ENCODE peak calls at places on chromosomes 11 and 22, in eight cellular contexts. B is lung; C is heart left ventricle; W is omental fat pad; T is body of pancreas; E is RWPE2; O is stimulated activated memory B cell treated with anti-CD40 and anti-IgM and Interleukin-4, amounts not matched to agents 10 μg/mL and 1 μg/mL and 100 μg/mL, for 72 hours; A is HepG2. P is an unnamed sample.

GRCh38 chr22:38299758-38300157 is 17.5 kb downstream of the CSNK1E start:
- ATAC-seq in B (no peak), C (peak; percentile 9), W (no peak), T (no peak), E (no peak), O (no peak), A (no peak), P (no peak)

GRCh38 chr11:16292167-16292859 is 64.0 kb downstream of the SOX6 start:
- ATAC-seq in B (no peak), C (peak; percentile 70), W (no peak), T (no peak), E (no peak), O (no peak), A (no peak), P (no peak)

GRCh38 chr11:17473071-17473744 is 3.4 kb downstream of the ABCC8 start:
- ATAC-seq in B (no peak), C (no peak), W (no peak), T (no peak), E (peak; percentile 48), O (no peak), A (peak; percentile 96), P (no peak)

GRCh38 chr11:26027887-26028286 is 304.0 kb upstream of the ANO3 start:
- ATAC-seq in B (no peak), C (no peak), W (no peak), T (no peak), E (no peak), O (no peak), A (peak; percentile 37), P (no peak)

GRCh38 chr11:61697093-61697492 is 16.9 kb downstream of the DAGLA start:
- ATAC-seq in B (no peak), C (no peak), W (no peak), T (peak; percentile 59), E (peak; percentile 66), O (no peak), A (no peak), P (no peak)

GRCh38 chr11:120256178-120256577 is 16.2 kb downstream of the POU2F3 start:
- ATAC-seq in B (no peak), C (peak; percentile 81), W (no peak), T (no peak), E (no peak), O (no peak), A (no peak), P (no peak)

GRCh38 chr11:32172771-32173170 is 81.9 kb downstream of the RCN1 start:
- ATAC-seq in B (no peak), C (peak; percentile 37), W (no peak), T (peak; percentile 5), E (no peak), O (no peak), A (no peak), P (no peak)

GRCh38 chr11:74321487-74322188 is 10.2 kb upstream of the P4HA3 start:
- ATAC-seq in B (no peak), C (peak; percentile 38), W (no peak), T (no peak), E (no peak), O (no peak), A (peak; percentile 47), P (peak; percentile 10)

GRCh38 chr11:68615657-68616056 is 68.7 kb upstream of the GAL start:
- ATAC-seq in B (peak; percentile 34), C (no peak), W (no peak), T (no peak), E (no peak), O (no peak), A (peak; percentile 26), P (no peak)

GRCh38 chr11:75264356-75264755 is 23.8 kb downstream of the TPBGL start:
- ATAC-seq in B (no peak), C (no peak), W (no peak), T (no peak), E (no peak), O (no peak), A (no peak), P (no peak)

GRCh38 chr11:67421421-67422031 is 6.0 kb downstream of the CARNS1 start:
- ATAC-seq in B (no peak), C (no peak), W (no peak), T (peak; percentile 7), E (peak; percentile 12), O (no peak), A (no peak), P (no peak)

GRCh38 chr22:48585916-48586798 is 1241.5 kb downstream of the BRD1 start:
- ATAC-seq in B (no peak), C (no peak), W (no peak), T (no peak), E (no peak), O (no peak), A (no peak), P (no peak)

GRCh38 chr11:133081730-133082452 is 450.4 kb downstream of the OPCML start:
- ATAC-seq in B (no peak), C (no peak), W (no peak), T (no peak), E (no peak), O (no peak), A (no peak), P (no peak)

GRCh38 chr11:65639623-65640482 is 2.0 kb downstream of the SIPA1 start:
- ATAC-seq in B (no peak), C (peak; percentile 36), W (no peak), T (no peak), E (no peak), O (peak; percentile 81), A (no peak), P (no peak)

GRCh38 chr11:48066881-48067800 is 86.8 kb downstream of the PTPRJ start:
- ATAC-seq in B (no peak), C (peak; percentile 37), W (no peak), T (no peak), E (no peak), O (no peak), A (no peak), P (no peak)

GRCh38 chr22:39623603-39624500 is 53.3 kb downstream of the CACNA1I start:
- ATAC-seq in B (no peak), C (no peak), W (no peak), T (no peak), E (peak; percentile 27), O (no peak), A (peak; percentile 20), P (no peak)

GRCh38 chr11:22875869-22876473 is 15.7 kb upstream of the CCDC179 start:
- ATAC-seq in B (peak; percentile 82), C (peak; percentile 69), W (peak; percentile 62), T (peak; percentile 98), E (peak; percentile 88), O (peak; percentile 78), A (peak; percentile 91), P (peak; percentile 53)

GRCh38 chr11:71568707-71569349 is 3.5 kb downstream of the KRTAP5-10 start:
- ATAC-seq in B (no peak), C (no peak), W (no peak), T (no peak), E (peak; percentile 62), O (no peak), A (peak; percentile 68), P (no peak)

GRCh38 chr11:1928038-1928890 is 8.8 kb downstream of the TNNT3 start:
- ATAC-seq in B (no peak), C (no peak), W (no peak), T (no peak), E (no peak), O (no peak), A (peak; percentile 29), P (no peak)

GRCh38 chr11:22775248-22775647 is 54.4 kb downstream of the SVIP start:
- ATAC-seq in B (no peak), C (no peak), W (no peak), T (no peak), E (no peak), O (no peak), A (no peak), P (no peak)

GRCh38 chr22:18091916-18092526 is 14.2 kb downstream of the PEX26 start:
- ATAC-seq in B (peak; percentile 24), C (peak; percentile 88), W (peak; percentile 79), T (peak; percentile 86), E (peak; percentile 57), O (peak; percentile 64), A (peak; percentile 90), P (peak; percentile 84)

GRCh38 chr22:50657925-50658324 is 14.7 kb upstream of the SHANK3 start:
- ATAC-seq in B (no peak), C (peak; percentile 66), W (peak; percentile 20), T (no peak), E (no peak), O (no peak), A (no peak), P (peak; percentile 38)

GRCh38 chr11:88015170-88015569 is 160.1 kb downstream of the RAB38 start:
- ATAC-seq in B (no peak), C (no peak), W (no peak), T (no peak), E (peak; percentile 52), O (no peak), A (no peak), P (no peak)

GRCh38 chr11:46895821-46896220 is 22.5 kb downstream of the LRP4 start:
- ATAC-seq in B (peak; percentile 36), C (peak; percentile 95), W (no peak), T (no peak), E (no peak), O (no peak), A (no peak), P (no peak)

GRCh38 chr11:110447897-110448522 is 18.3 kb downstream of the FDX1 start:
- ATAC-seq in B (no peak), C (no peak), W (no peak), T (no peak), E (peak; percentile 33), O (no peak), A (no peak), P (no peak)

GRCh38 chr11:32164836-32165235 is 74.0 kb downstream of the RCN1 start:
- ATAC-seq in B (no peak), C (no peak), W (no peak), T (no peak), E (no peak), O (no peak), A (no peak), P (no peak)

GRCh38 chr11:100574894-100575769 is 112.0 kb upstream of the ARHGAP42 start:
- ATAC-seq in B (no peak), C (no peak), W (no peak), T (no peak), E (peak; percentile 30), O (no peak), A (no peak), P (no peak)

GRCh38 chr11:1071571-1072115 is 3.0 kb upstream of the MUC2 start:
- ATAC-seq in B (no peak), C (no peak), W (no peak), T (no peak), E (no peak), O (no peak), A (no peak), P (no peak)

GRCh38 chr22:31329029-31329428 is 17.1 kb downstream of the PATZ1 start:
- ATAC-seq in B (no peak), C (no peak), W (no peak), T (no peak), E (no peak), O (no peak), A (no peak), P (no peak)

GRCh38 chr22:17647996-17648395 is 9.4 kb downstream of the BCL2L13 start:
- ATAC-seq in B (no peak), C (no peak), W (no peak), T (no peak), E (no peak), O (no peak), A (no peak), P (no peak)

GRCh38 chr11:27403195-27403594 is 40.2 kb upstream of the CCDC34 start:
- ATAC-seq in B (no peak), C (no peak), W (no peak), T (no peak), E (no peak), O (no peak), A (no peak), P (no peak)

GRCh38 chr11:123233280-123233977 is 38.4 kb upstream of the CLMP start:
- ATAC-seq in B (no peak), C (no peak), W (no peak), T (no peak), E (no peak), O (no peak), A (no peak), P (no peak)

P was measured in gastroesophageal sphincter.